ENCODE peak calls at places on chromosomes 4 and X, in eight cellular contexts. L is left ventricle myocardium inferior; H is ureter; W is upper lobe of right lung; O is occipital lobe; C is M059J; P is COR-L47; Y is activated CD4-positive, alpha-beta T cell treated with anti-CD3 and anti-CD28 coated beads for 4 hours. Z is an unnamed sample.

GRCh38 chr4:105451346-105451745 is 22.5 kb downstream of the PPA2 start:
- DNase-seq in O (no peak), L (no peak), W (no peak), C (no peak), P (no peak), H (no peak), Y (no peak), Z (no peak)

GRCh38 chrX:17595456-17596035 is 141.7 kb upstream of the SCML1 start:
- DNase-seq in L (no peak), W (no peak), C (peak), Y (no peak), O (no peak), H (no peak), P (no peak), Z (no peak)

GRCh38 chr4:42152507-42153504 is at the start of gene BEND4:
- DNase-seq in L (no peak), Y (no peak), O (no peak), P (no peak), W (no peak), C (no peak), H (no peak), Z (no peak)

GRCh38 chr4:123415977-123416376 is 19.4 kb downstream of the SPRY1 start:
- DNase-seq in O (no peak), Y (peak), L (no peak), H (no peak), C (peak), W (no peak), P (no peak), Z (no peak)

GRCh38 chr4:142331132-142331531 is 515.0 kb downstream of the INPP4B start:
- DNase-seq in Y (no peak), H (no peak), C (peak), O (no peak), L (peak), P (peak), W (no peak), Z (no peak)

GRCh38 chr4:42627887-42628646 is 28.8 kb downstream of the ATP8A1 start:
- DNase-seq in L (peak), Y (peak), O (no peak), W (no peak), C (no peak), H (peak), P (no peak), Z (no peak)

GRCh38 chr4:87069037-87069742 is 134.4 kb downstream of the AFF1 start:
- DNase-seq in L (no peak), O (no peak), Y (no peak), H (no peak), W (no peak), C (no peak), P (no peak), Z (no peak)

GRCh38 chr4:25928320-25928955 is 14.4 kb downstream of the SMIM20 start:
- DNase-seq in H (no peak), L (no peak), C (no peak), O (no peak), W (no peak), Y (no peak), P (peak), Z (no peak)

GRCh38 chr4:138938371-138938699 is 77.2 kb upstream of the NOCT start:
- DNase-seq in C (peak), P (peak), O (no peak), Y (no peak), L (no peak), W (no peak), H (no peak), Z (no peak)